ENCODE peak calls at places on chromosomes 7 and 10, in eight cellular contexts. One of them, this sample, is unnamed.

GRCh38 chr7:6271091-6271658 is 1.2 kb downstream of the CYTH3 start:
- DNase-seq in PC-3: peak; percentile 68
- DNase-seq in transverse colon: peak; percentile 62
- DNase-seq in ovary: peak; percentile 47
- DNase-seq in kidney: no peak
- DNase-seq in hepatocyte: peak; percentile 54
- DNase-seq in mesendoderm: no peak
- DNase-seq in tibial nerve: peak; percentile 43
- DNase-seq in this sample: peak; percentile 53

GRCh38 chr7:82015751-82016150 is 245.9 kb upstream of the HGF start:
- DNase-seq in kidney: no peak
- DNase-seq in ovary: no peak
- DNase-seq in PC-3: peak; percentile 24
- DNase-seq in hepatocyte: no peak
- DNase-seq in tibial nerve: no peak
- DNase-seq in transverse colon: no peak
- DNase-seq in mesendoderm: peak; percentile 13
- DNase-seq in this sample: no peak

GRCh38 chr7:113113912-113114311 is 4.4 kb downstream of the SMIM30 start:
- DNase-seq in kidney: no peak
- DNase-seq in mesendoderm: peak; percentile 70
- DNase-seq in tibial nerve: no peak
- DNase-seq in hepatocyte: no peak
- DNase-seq in transverse colon: no peak
- DNase-seq in PC-3: no peak
- DNase-seq in ovary: no peak
- DNase-seq in this sample: no peak

GRCh38 chr10:50993817-50994251 is 80.5 kb upstream of the PRKG1 start:
- DNase-seq in PC-3: peak; percentile 85
- DNase-seq in ovary: no peak
- DNase-seq in tibial nerve: no peak
- DNase-seq in kidney: no peak
- DNase-seq in transverse colon: no peak
- DNase-seq in mesendoderm: no peak
- DNase-seq in hepatocyte: peak; percentile 22
- DNase-seq in this sample: peak; percentile 27

GRCh38 chr7:22387583-22387982 is 30.6 kb upstream of the RAPGEF5 start:
- DNase-seq in mesendoderm: no peak
- DNase-seq in hepatocyte: no peak
- DNase-seq in kidney: no peak
- DNase-seq in transverse colon: no peak
- DNase-seq in ovary: no peak
- DNase-seq in tibial nerve: no peak
- DNase-seq in PC-3: no peak
- DNase-seq in this sample: peak; percentile 19

GRCh38 chr7:123492485-123492884 is 41.9 kb downstream of the IQUB start:
- DNase-seq in tibial nerve: no peak
- DNase-seq in transverse colon: no peak
- DNase-seq in hepatocyte: no peak
- DNase-seq in kidney: no peak
- DNase-seq in ovary: no peak
- DNase-seq in PC-3: peak; percentile 12
- DNase-seq in mesendoderm: peak; percentile 41
- DNase-seq in this sample: no peak

GRCh38 chr7:65448824-65449504 is 75.3 kb downstream of the ZNF92 start:
- DNase-seq in ovary: no peak
- DNase-seq in mesendoderm: no peak
- DNase-seq in tibial nerve: no peak
- DNase-seq in kidney: no peak
- DNase-seq in transverse colon: no peak
- DNase-seq in hepatocyte: no peak
- DNase-seq in PC-3: peak; percentile 88
- DNase-seq in this sample: no peak

GRCh38 chr10:78267598-78267997 is 233.9 kb downstream of the RPS24 start:
- DNase-seq in transverse colon: no peak
- DNase-seq in kidney: no peak
- DNase-seq in hepatocyte: peak; percentile 30
- DNase-seq in PC-3: peak; percentile 43
- DNase-seq in tibial nerve: no peak
- DNase-seq in ovary: no peak
- DNase-seq in mesendoderm: peak; percentile 63
- DNase-seq in this sample: no peak

GRCh38 chr10:115659616-115660015 is 566.5 kb downstream of the ATRNL1 start:
- DNase-seq in tibial nerve: no peak
- DNase-seq in kidney: no peak
- DNase-seq in hepatocyte: no peak
- DNase-seq in transverse colon: no peak
- DNase-seq in PC-3: no peak
- DNase-seq in ovary: no peak
- DNase-seq in mesendoderm: no peak
- DNase-seq in this sample: no peak

GRCh38 chr7:1457949-1458675 is 1.2 kb downstream of the MICALL2 start:
- DNase-seq in ovary: no peak
- DNase-seq in PC-3: peak; percentile 18
- DNase-seq in hepatocyte: no peak
- DNase-seq in kidney: no peak
- DNase-seq in mesendoderm: no peak
- DNase-seq in transverse colon: no peak
- DNase-seq in tibial nerve: no peak
- DNase-seq in this sample: no peak

GRCh38 chr7:96236198-96237039 is 85.5 kb downstream of the SLC25A13 start:
- DNase-seq in mesendoderm: peak; percentile 26
- DNase-seq in kidney: no peak
- DNase-seq in transverse colon: no peak
- DNase-seq in hepatocyte: peak; percentile 68
- DNase-seq in PC-3: peak; percentile 31
- DNase-seq in ovary: peak; percentile 80
- DNase-seq in tibial nerve: no peak
- DNase-seq in this sample: peak; percentile 47

GRCh38 chr10:124641282-124642075 is 102.7 kb downstream of the FAM53B start:
- DNase-seq in PC-3: no peak
- DNase-seq in tibial nerve: no peak
- DNase-seq in mesendoderm: no peak
- DNase-seq in transverse colon: peak; percentile 38
- DNase-seq in hepatocyte: peak; percentile 32
- DNase-seq in ovary: no peak
- DNase-seq in kidney: peak; percentile 57
- DNase-seq in this sample: peak; percentile 64

GRCh38 chr10:119811122-119811521 is 61.5 kb downstream of the MCMBP start:
- DNase-seq in hepatocyte: no peak
- DNase-seq in tibial nerve: no peak
- DNase-seq in transverse colon: no peak
- DNase-seq in mesendoderm: no peak
- DNase-seq in PC-3: no peak
- DNase-seq in kidney: no peak
- DNase-seq in ovary: no peak
- DNase-seq in this sample: no peak

GRCh38 chr10:18988338-18988737 is 60.3 kb upstream of the MALRD1 start:
- DNase-seq in hepatocyte: no peak
- DNase-seq in mesendoderm: no peak
- DNase-seq in transverse colon: no peak
- DNase-seq in PC-3: no peak
- DNase-seq in kidney: no peak
- DNase-seq in ovary: no peak
- DNase-seq in tibial nerve: no peak
- DNase-seq in this sample: no peak

GRCh38 chr10:7766241-7766640 is 21.6 kb downstream of the KIN start:
- DNase-seq in transverse colon: no peak
- DNase-seq in mesendoderm: no peak
- DNase-seq in ovary: no peak
- DNase-seq in hepatocyte: no peak
- DNase-seq in PC-3: no peak
- DNase-seq in tibial nerve: no peak
- DNase-seq in kidney: no peak
- DNase-seq in this sample: no peak

DNA sequence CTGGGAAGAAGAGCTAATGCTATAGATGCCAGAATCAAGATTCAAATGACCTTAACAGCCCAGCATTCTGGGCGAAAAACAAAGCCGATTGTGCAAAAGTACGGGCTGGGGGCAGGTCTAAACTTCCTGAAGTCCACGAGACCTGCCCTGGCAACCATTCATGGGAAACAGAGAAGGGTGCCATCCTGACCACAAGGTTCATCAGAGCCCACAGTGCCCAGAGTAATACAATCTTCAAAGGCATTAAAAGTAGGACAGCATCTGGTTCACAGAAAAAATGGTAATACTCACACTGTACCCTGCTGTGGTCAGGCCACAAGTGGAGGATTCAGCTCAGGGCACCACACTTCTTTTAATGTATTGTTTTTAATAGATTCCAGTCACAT is 36.1 kb downstream of the SORBS1 start:
- DNase-seq in hepatocyte: no peak
- DNase-seq in tibial nerve: no peak
- DNase-seq in PC-3: no peak
- DNase-seq in mesendoderm: no peak
- DNase-seq in kidney: no peak
- DNase-seq in ovary: no peak
- DNase-seq in transverse colon: no peak
- DNase-seq in this sample: no peak
- H3K4me1 ChIP-seq in hepatocyte: peaks cover 14% of the 10 kb centered on the region
- H3K4me1 ChIP-seq in tibial nerve: peaks cover 3% of the 10 kb centered on the region
- H3K4me1 ChIP-seq in PC-3: peaks cover 10% of the 10 kb centered on the region
- H3K4me1 ChIP-seq in mesendoderm: no peaks in the 10 kb centered on the region
- H3K4me1 ChIP-seq in kidney: no peaks in the 10 kb centered on the region
- H3K4me1 ChIP-seq in ovary: no peaks in the 10 kb centered on the region
- H3K4me1 ChIP-seq in transverse colon: peaks cover 38% of the 10 kb centered on the region
- H3K4me1 ChIP-seq in this sample: peaks cover 99% of the 10 kb centered on the region

DNA sequence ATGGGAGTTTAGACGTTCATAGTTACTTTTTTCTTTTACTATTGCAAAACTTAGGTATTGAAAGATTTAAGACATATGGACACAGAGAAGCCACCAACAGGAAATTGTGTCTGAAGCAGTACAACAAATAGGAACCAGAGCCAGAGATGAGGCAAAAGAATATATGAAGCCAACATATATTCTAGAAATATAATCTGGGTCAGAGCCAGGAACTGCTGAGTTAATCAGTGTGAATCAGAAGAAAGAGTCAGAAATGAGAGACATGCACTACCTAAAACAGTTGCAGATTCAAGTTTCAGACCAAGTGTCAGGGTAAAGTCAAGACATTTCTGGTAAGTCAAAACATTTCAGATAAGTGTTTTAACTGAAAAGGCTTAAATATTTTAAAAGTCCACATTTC is 67.7 kb downstream of the DGKB start:
- DNase-seq in kidney: no peak
- DNase-seq in mesendoderm: no peak
- DNase-seq in hepatocyte: no peak
- DNase-seq in PC-3: peak; percentile 77
- DNase-seq in ovary: no peak
- DNase-seq in transverse colon: no peak
- DNase-seq in tibial nerve: no peak
- DNase-seq in this sample: no peak
- H3K27ac ChIP-seq in kidney: no peak overlapping the region
- H3K27ac ChIP-seq in mesendoderm: no peak overlapping the region
- H3K27ac ChIP-seq in hepatocyte: no peak overlapping the region
- H3K27ac ChIP-seq in PC-3: peak overlapping the region; percentile 87
- H3K27ac ChIP-seq in ovary: no peak overlapping the region
- H3K27ac ChIP-seq in transverse colon: no peak overlapping the region
- H3K27ac ChIP-seq in tibial nerve: no peak overlapping the region
- H3K27ac ChIP-seq in this sample: peak overlapping the region; percentile 73

DNA sequence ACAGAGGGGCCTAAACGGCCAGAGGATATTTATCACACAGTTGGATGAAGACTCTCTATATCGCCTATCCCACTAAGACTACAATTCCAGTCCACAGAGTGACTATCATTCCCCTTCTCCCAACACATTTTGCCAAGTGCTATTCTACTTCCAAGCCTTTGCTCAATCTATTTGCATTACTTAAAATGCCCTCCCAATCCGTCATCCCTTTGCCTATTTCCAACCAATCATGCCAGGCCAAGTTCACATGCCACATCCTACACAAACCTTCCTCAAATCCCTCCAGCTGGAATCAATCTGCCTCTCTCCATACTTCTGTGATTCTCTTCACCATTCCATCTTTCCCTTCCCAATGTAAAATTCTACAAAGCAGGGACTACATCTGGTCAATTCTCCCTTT is 38.2 kb downstream of the SMURF1 start:
- DNase-seq in tibial nerve: no peak
- DNase-seq in ovary: no peak
- DNase-seq in mesendoderm: no peak
- DNase-seq in transverse colon: no peak
- DNase-seq in hepatocyte: no peak
- DNase-seq in kidney: no peak
- DNase-seq in PC-3: no peak
- DNase-seq in this sample: no peak
- H3K4me1 ChIP-seq in tibial nerve: peaks cover 48% of the 10 kb centered on the region
- H3K4me1 ChIP-seq in ovary: peaks cover 18% of the 10 kb centered on the region
- H3K4me1 ChIP-seq in mesendoderm: peaks cover 11% of the 10 kb centered on the region
- H3K4me1 ChIP-seq in transverse colon: peaks cover 32% of the 10 kb centered on the region
- H3K4me1 ChIP-seq in hepatocyte: peaks cover 8% of the 10 kb centered on the region
- H3K4me1 ChIP-seq in kidney: peaks cover 21% of the 10 kb centered on the region
- H3K4me1 ChIP-seq in PC-3: peaks cover 81% of the 10 kb centered on the region
- H3K4me1 ChIP-seq in this sample: peaks cover 48% of the 10 kb centered on the region

DNA sequence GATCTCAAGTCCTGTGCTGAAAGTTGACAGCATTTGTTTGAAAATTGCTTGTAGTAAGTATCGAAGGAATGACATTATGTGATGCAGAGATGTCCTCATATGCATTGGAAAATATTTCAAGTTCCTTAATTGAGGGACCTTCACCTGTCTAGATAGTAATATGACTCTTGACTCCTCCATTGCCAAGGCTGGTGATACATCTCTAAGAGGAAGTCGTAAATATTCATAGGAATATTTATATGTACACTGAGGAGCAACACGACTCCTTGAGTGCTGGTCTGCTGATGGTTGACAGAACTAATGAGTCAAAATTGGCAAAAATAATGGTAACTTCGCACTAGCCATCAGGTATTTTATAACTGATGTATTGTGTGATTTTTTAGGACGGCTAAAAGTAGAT is 7.9 kb downstream of the STARD3NL start:
- DNase-seq in PC-3: peak; percentile 18
- DNase-seq in transverse colon: no peak
- DNase-seq in kidney: no peak
- DNase-seq in hepatocyte: no peak
- DNase-seq in mesendoderm: no peak
- DNase-seq in tibial nerve: no peak
- DNase-seq in ovary: no peak
- DNase-seq in this sample: no peak
- H3K27ac ChIP-seq in PC-3: no peak overlapping the region
- H3K27ac ChIP-seq in transverse colon: no peak overlapping the region
- H3K27ac ChIP-seq in kidney: no peak overlapping the region
- H3K27ac ChIP-seq in hepatocyte: no peak overlapping the region
- H3K27ac ChIP-seq in mesendoderm: no peak overlapping the region
- H3K27ac ChIP-seq in tibial nerve: no peak overlapping the region
- H3K27ac ChIP-seq in ovary: no peak overlapping the region
- H3K27ac ChIP-seq in this sample: no peak overlapping the region